ENCODE peak calls at places on chromosome 22, in eight cellular contexts. B is nephron progenitor cell, O is Peyer's patch, C is IMR-90, U is right atrium auricular region, F is HFFc6, V is endodermal cell, K is heart left ventricle. M is an unnamed sample.

GRCh38 chr22:41050873-41051272 is 41.5 kb upstream of the EP300 start:
- DNase-seq in B (no peak), O (no peak), C (no peak), U (no peak), F (no peak), V (no peak), K (no peak), M (no peak)

GRCh38 chr22:46512683-46513082 is 24.7 kb downstream of the CELSR1 start:
- DNase-seq in B (no peak), O (no peak), C (no peak), U (no peak), F (no peak), V (no peak), K (no peak), M (no peak)

GRCh38 chr22:21451545-21452520 is 15.4 kb upstream of the TMEM191C start:
- DNase-seq in B (no peak), O (no peak), C (no peak), U (peak; percentile 36), F (no peak), V (peak; percentile 40), K (no peak), M (no peak)

GRCh38 chr22:46366801-46367706 is 31.5 kb downstream of the TRMU start:
- DNase-seq in B (no peak), O (no peak), C (no peak), U (no peak), F (no peak), V (no peak), K (peak; percentile 23), M (no peak)

GRCh38 chr22:30243671-30244465 is 2.7 kb downstream of the LIF start:
- DNase-seq in B (no peak), O (no peak), C (no peak), U (no peak), F (no peak), V (no peak), K (no peak), M (no peak)

GRCh38 chr22:28629420-28630184 is 50.0 kb downstream of the TTC28 start:
- DNase-seq in B (no peak), O (no peak), C (peak; percentile 24), U (no peak), F (no peak), V (no peak), K (no peak), M (no peak)

GRCh38 chr22:36879775-36880174 is 19.0 kb downstream of the NCF4 start:
- DNase-seq in B (no peak), O (no peak), C (no peak), U (no peak), F (no peak), V (no peak), K (no peak), M (no peak)

GRCh38 chr22:21876486-21877176 is 9.2 kb upstream of the MAPK1 start:
- DNase-seq in B (no peak), O (no peak), C (peak; percentile 68), U (no peak), F (peak; percentile 91), V (no peak), K (no peak), M (no peak)

GRCh38 chr22:24141586-24141985 is 39.7 kb upstream of the SUSD2 start:
- DNase-seq in B (no peak), O (no peak), C (peak; percentile 63), U (no peak), F (peak; percentile 32), V (no peak), K (no peak), M (no peak)

GRCh38 chr22:33210129-33210784 is 152.1 kb upstream of the SYN3 start:
- DNase-seq in B (peak; percentile 47), O (no peak), C (peak; percentile 9), U (no peak), F (peak; percentile 9), V (peak; percentile 85), K (no peak), M (peak; percentile 24)

GRCh38 chr22:37647928-37648327 is 8.5 kb downstream of the SH3BP1 start:
- DNase-seq in B (no peak), O (peak; percentile 90), C (no peak), U (no peak), F (no peak), V (no peak), K (no peak), M (no peak)

GRCh38 chr22:46040471-46041465 is 63.8 kb upstream of the WNT7B start:
- DNase-seq in B (no peak), O (peak; percentile 41), C (no peak), U (no peak), F (no peak), V (peak; percentile 45), K (no peak), M (no peak)

GRCh38 chr22:40452730-40453487 is 82.5 kb downstream of the SGSM3 start:
- DNase-seq in B (no peak), O (no peak), C (peak; percentile 46), U (no peak), F (no peak), V (no peak), K (no peak), M (no peak)

GRCh38 chr22:26168199-26168915 is 905 bp upstream of the SEZ6L start:
- DNase-seq in B (peak; percentile 9), O (no peak), C (no peak), U (no peak), F (no peak), V (peak; percentile 72), K (no peak), M (no peak)

GRCh38 chr22:19488884-19489843 is 9.4 kb downstream of the CDC45 start:
- DNase-seq in B (no peak), O (no peak), C (peak; percentile 23), U (no peak), F (no peak), V (no peak), K (no peak), M (no peak)
- TF ChIP-seq CTCF in B (no peak), O (peak; percentile 9), C (peak; percentile 12), U (no peak), F (no peak), V (no peak), K (no peak), M (no peak)

GRCh38 chr22:17171313-17172171 is 12.5 kb upstream of the HDHD5 start:
- DNase-seq in B (peak; percentile 90), O (peak; percentile 94), C (peak; percentile 85), U (peak; percentile 88), F (peak; percentile 81), V (peak; percentile 97), K (peak; percentile 95), M (peak; percentile 86)

GRCh38 chr22:17172172-17172833 is 13.2 kb upstream of the HDHD5 start:
- DNase-seq in B (peak; percentile 20), O (no peak), C (no peak), U (peak; percentile 62), F (no peak), V (peak; percentile 83), K (peak; percentile 78), M (no peak)

GRCh38 chr22:17176715-17177114 is 17.6 kb upstream of the HDHD5 start:
- DNase-seq in B (no peak), O (no peak), C (no peak), U (no peak), F (no peak), V (no peak), K (no peak), M (no peak)

GRCh38 chr22:17167486-17167885 is 8.4 kb upstream of the HDHD5 start:
- DNase-seq in B (no peak), O (no peak), C (no peak), U (no peak), F (no peak), V (no peak), K (peak; percentile 86), M (no peak)

DNA sequence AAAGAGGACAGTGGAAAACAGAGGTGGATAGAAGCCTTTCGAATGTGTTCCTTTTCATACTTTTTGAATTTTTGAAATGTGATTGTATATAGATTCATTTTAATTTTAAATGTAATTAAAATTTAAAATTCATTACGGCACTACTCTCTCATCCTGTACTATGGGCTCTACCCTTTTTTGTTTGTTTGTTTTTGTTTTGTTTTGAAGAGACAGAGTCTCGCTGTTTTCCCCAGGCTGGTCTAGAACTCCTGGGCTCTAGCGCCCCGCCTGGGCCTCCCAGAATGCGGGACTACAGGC is 11.9 kb upstream of the HDHD5 start:
- DNase-seq in B (no peak), O (no peak), C (no peak), U (no peak), F (no peak), V (no peak), K (no peak), M (no peak)
- TF ChIP-seq CTCF in B (no peak), O (no peak), C (peak; percentile 20), U (no peak), F (no peak), V (no peak), K (no peak), M (no peak)

GRCh38 chr22:44729391-44730012 is 22.9 kb upstream of the ARHGAP8 start:
- DNase-seq in B (no peak), O (no peak), C (peak; percentile 71), U (no peak), F (peak; percentile 47), V (no peak), K (peak; percentile 74), M (no peak)
- TF ChIP-seq CTCF in B (no peak), O (no peak), C (peak; percentile 44), U (no peak), F (peak; percentile 61), V (no peak), K (no peak), M (no peak)

GRCh38 chr22:42617155-42617983 is 2.7 kb upstream of the POLDIP3 start:
- DNase-seq in B (no peak), O (no peak), C (no peak), U (no peak), F (no peak), V (no peak), K (no peak), M (no peak)

GRCh38 chr22:42612336-42612735 is 2.3 kb downstream of the POLDIP3 start:
- DNase-seq in B (no peak), O (no peak), C (no peak), U (no peak), F (no peak), V (no peak), K (no peak), M (no peak)

GRCh38 chr22:42615092-42615859 is 593 bp upstream of the POLDIP3 start:
- DNase-seq in B (peak; percentile 78), O (peak; percentile 80), C (peak; percentile 100), U (peak; percentile 97), F (peak; percentile 100), V (peak; percentile 96), K (peak; percentile 91), M (peak; percentile 79)

GRCh38 chr22:42613869-42614268 is 814 bp downstream of the POLDIP3 start:
- DNase-seq in B (no peak), O (no peak), C (no peak), U (no peak), F (no peak), V (no peak), K (no peak), M (no peak)

DNA sequence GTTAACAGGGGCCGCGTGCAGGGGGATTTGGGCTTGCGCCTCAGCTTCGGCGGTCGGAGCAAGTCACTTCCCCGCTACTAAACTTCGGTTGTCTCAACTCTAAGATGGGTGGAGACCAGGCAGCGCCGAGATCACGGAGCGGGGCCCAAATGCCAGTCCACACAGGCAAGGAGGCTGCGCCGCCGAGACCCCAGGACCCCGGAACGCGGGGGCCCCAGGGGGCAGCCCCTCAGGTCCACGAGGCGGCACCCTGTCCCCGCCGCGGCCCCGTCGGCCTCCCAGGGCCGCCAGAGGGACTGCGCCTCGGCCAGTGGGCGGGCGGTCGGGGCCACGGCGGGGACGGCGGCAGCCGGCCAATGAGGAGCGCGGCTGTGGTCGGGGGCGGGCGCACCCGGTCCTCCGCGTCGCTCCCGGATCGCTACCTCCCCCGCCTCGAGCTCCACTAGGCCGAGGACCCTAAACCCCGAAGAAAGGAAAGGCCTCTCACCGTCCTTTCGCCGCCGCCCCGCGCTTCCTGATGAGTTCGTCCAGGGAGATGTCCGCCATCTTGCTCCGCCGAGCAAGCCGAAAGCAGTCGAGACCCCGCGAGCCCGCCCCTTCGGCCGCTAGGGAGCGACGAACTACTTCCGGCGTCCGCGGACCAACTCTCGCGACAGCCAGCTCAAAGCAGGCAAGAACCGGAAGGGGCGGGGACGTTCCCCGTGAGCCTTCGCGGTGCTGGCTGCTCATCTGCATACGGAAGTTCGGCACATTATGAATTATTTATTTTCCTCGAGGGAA is at the start of gene POLDIP3:
- DNase-seq in B (peak; percentile 99), O (peak; percentile 99), C (peak; percentile 98), U (peak; percentile 99), F (peak; percentile 98), V (peak; percentile 99), K (peak; percentile 99), M (peak; percentile 97)
- TF ChIP-seq CTCF in B (no peak), O (peak; percentile 50), C (peak; percentile 34), U (no peak), F (peak; percentile 70), V (peak; percentile 30), K (peak; percentile 17), M (no peak)

M was measured in activated B cell treated with CpG ODN at 0.5 μM for 24 hours.